ENCODE peak calls at places on chromosomes 2 and 18, in six cellular contexts. V is adrenal gland, L is lower lobe of right lung, A is right cardiac atrium, Q is bronchial epithelial cell, H is MM.1S. X is an unnamed sample.

GRCh38 chr2:6863792-6864191 is 1.9 kb downstream of the CMPK2 start:
- DNase-seq in V (no peak), L (no peak), A (peak; percentile 62), Q (no peak), H (no peak), X (no peak)

GRCh38 chr2:118763797-118764196 is 83.7 kb downstream of the EN1 start:
- DNase-seq in V (no peak), L (no peak), A (no peak), Q (peak; percentile 13), H (no peak), X (peak; percentile 80)

GRCh38 chr2:199659207-199659606 is 191.8 kb downstream of the FTCDNL1 start:
- DNase-seq in V (peak; percentile 28), L (peak; percentile 50), A (peak; percentile 74), Q (no peak), H (no peak), X (peak; percentile 84)

GRCh38 chr2:108594982-108595464 is 60.8 kb downstream of the LIMS1 start:
- DNase-seq in V (no peak), L (no peak), A (no peak), Q (peak; percentile 95), H (peak; percentile 85), X (no peak)

GRCh38 chr2:33378551-33379220 is 97.8 kb upstream of the RASGRP3 start:
- DNase-seq in V (no peak), L (no peak), A (no peak), Q (no peak), H (no peak), X (no peak)

GRCh38 chr2:9941196-9941995 is 10.1 kb upstream of the GRHL1 start:
- DNase-seq in V (no peak), L (no peak), A (no peak), Q (peak; percentile 79), H (no peak), X (no peak)

GRCh38 chr2:142037051-142037450 is 93.8 kb downstream of the LRP1B start:
- DNase-seq in V (no peak), L (no peak), A (no peak), Q (peak; percentile 8), H (no peak), X (no peak)

GRCh38 chr2:79824086-79824786 is 311.4 kb downstream of the CTNNA2 start:
- DNase-seq in V (no peak), L (no peak), A (no peak), Q (no peak), H (no peak), X (no peak)

GRCh38 chr2:20182241-20182931 is 42.5 kb downstream of the SDC1 start:
- DNase-seq in V (peak; percentile 83), L (peak; percentile 93), A (peak; percentile 68), Q (peak; percentile 96), H (no peak), X (peak; percentile 21)

GRCh38 chr2:129273266-129274037 is 706.0 kb upstream of the RAB6C start:
- DNase-seq in V (no peak), L (no peak), A (no peak), Q (no peak), H (no peak), X (no peak)

GRCh38 chr18:77608807-77609206 is 359.2 kb downstream of the GALR1 start:
- DNase-seq in V (no peak), L (no peak), A (no peak), Q (no peak), H (no peak), X (peak; percentile 61)

GRCh38 chr2:44100351-44100750 is 68.3 kb upstream of the PPM1B start:
- DNase-seq in V (peak; percentile 91), L (peak; percentile 58), A (peak; percentile 78), Q (peak; percentile 7), H (peak; percentile 65), X (no peak)

GRCh38 chr2:68936462-68936861 is 16.2 kb downstream of the GKN2 start:
- DNase-seq in V (no peak), L (no peak), A (no peak), Q (peak; percentile 95), H (no peak), X (no peak)

GRCh38 chr2:212843409-212844199 is 305.0 kb upstream of the ERBB4 start:
- DNase-seq in V (no peak), L (no peak), A (no peak), Q (peak; percentile 92), H (no peak), X (no peak)

GRCh38 chr2:204794624-204795023 is 249.3 kb downstream of the PARD3B start:
- DNase-seq in V (no peak), L (no peak), A (no peak), Q (no peak), H (no peak), X (no peak)

GRCh38 chr2:176508984-176509383 is 239.7 kb downstream of the MTX2 start:
- DNase-seq in V (no peak), L (no peak), A (no peak), Q (no peak), H (no peak), X (no peak)
- H3K4me3 ChIP-seq in V (no peak overlapping the region), L (no peak overlapping the region), A (no peak overlapping the region), Q (no peak overlapping the region), H (no peak overlapping the region), X (no peak overlapping the region)

DNA sequence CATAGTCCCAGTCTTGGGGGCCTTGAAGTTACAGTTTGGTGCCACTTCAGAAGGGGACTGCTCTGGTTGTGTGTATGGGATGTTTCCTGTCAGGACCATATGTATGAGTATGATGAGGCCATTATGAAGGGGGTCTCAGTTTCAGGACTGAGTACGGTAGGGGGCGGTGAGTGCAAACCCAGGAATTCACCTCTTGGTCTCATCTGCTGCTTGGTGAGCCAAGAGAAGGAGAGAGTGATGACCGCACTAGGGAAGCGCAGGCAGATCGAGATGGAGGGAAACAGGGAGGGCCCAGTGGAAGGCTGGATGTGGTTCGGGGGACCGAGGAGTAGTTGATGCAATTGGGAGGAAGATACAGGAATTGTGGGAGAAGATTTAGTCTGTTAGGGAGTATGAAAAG is 28.5 kb downstream of the DCDC2C start:
- DNase-seq in V (no peak), L (no peak), A (no peak), Q (no peak), H (no peak), X (no peak)
- H3K27me3 ChIP-seq in V (no peaks in the 10 kb centered on the region), L (no peaks in the 10 kb centered on the region), A (no peaks in the 10 kb centered on the region), Q (no peaks in the 10 kb centered on the region), H (no peaks in the 10 kb centered on the region), X (no peaks in the 10 kb centered on the region)

GRCh38 chr2:207473866-207474251 is 55.9 kb upstream of the CREB1 start:
- DNase-seq in V (no peak), L (no peak), A (no peak), Q (no peak), H (no peak), X (no peak)
- H3K4me3 ChIP-seq in V (no peak overlapping the region), L (no peak overlapping the region), A (no peak overlapping the region), Q (no peak overlapping the region), H (no peak overlapping the region), X (no peak overlapping the region)

GRCh38 chr2:28389399-28390240 is 3.0 kb upstream of the FOSL2 start:
- DNase-seq in V (no peak), L (no peak), A (no peak), Q (peak; percentile 24), H (no peak), X (peak; percentile 61)
- H3K27me3 ChIP-seq in V (no peaks in the 10 kb centered on the region), L (no peaks in the 10 kb centered on the region), A (no peaks in the 10 kb centered on the region), Q (no peaks in the 10 kb centered on the region), H (no peaks in the 10 kb centered on the region), X (peaks cover 37% of the 10 kb centered on the region)

DNA sequence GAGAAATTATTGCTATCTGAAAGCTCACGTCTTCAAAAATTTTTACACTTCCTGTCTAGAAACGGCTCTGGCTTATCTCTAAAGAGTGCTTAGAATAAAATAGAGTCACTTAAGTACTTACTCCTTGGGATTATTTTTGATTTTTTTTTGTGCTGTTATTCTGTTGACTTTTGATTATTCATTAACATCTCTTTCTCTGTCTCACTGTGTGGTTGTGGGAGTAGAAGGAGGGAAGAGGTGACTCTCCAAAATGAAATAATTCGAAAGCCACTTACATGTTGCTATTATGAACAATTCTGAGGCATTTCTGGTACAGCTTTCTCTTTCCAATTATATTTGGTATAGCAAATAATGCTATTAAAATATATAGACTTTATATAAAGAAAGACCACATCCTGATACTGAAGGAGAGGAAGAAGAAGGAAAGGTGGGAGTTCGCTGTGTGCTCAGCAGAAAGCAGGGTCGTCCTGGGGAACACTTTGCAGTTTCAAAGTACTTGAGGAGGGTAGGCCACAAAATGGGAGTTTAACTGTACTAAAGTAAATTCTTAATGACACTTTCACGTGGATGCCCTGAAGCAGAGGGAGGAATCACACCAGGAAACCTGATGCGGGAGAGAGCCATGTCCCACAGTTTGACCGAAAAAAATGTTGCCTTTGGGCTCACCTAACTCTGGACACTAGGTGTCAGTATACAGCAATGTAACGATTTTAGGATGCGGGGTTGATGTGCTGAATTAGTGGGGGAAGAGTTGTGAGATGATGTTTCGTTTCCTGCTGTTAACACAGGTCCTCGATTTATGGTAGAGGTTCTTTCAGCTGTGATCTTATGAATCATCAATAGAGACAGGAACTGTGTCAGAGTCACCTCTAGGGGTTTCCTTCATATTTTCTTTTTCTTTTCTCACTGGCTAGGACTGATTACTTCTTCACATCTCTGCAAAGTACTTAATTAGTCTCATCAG is 9.8 kb upstream of the MMADHC start:
- DNase-seq in V (peak; percentile 61), L (no peak), A (no peak), Q (peak; percentile 85), H (peak; percentile 81), X (peak; percentile 26)
- H3K4me3 ChIP-seq in V (no peak overlapping the region), L (no peak overlapping the region), A (peak overlapping the region; percentile 26), Q (no peak overlapping the region), H (peak overlapping the region; percentile 3), X (no peak overlapping the region)

DNA sequence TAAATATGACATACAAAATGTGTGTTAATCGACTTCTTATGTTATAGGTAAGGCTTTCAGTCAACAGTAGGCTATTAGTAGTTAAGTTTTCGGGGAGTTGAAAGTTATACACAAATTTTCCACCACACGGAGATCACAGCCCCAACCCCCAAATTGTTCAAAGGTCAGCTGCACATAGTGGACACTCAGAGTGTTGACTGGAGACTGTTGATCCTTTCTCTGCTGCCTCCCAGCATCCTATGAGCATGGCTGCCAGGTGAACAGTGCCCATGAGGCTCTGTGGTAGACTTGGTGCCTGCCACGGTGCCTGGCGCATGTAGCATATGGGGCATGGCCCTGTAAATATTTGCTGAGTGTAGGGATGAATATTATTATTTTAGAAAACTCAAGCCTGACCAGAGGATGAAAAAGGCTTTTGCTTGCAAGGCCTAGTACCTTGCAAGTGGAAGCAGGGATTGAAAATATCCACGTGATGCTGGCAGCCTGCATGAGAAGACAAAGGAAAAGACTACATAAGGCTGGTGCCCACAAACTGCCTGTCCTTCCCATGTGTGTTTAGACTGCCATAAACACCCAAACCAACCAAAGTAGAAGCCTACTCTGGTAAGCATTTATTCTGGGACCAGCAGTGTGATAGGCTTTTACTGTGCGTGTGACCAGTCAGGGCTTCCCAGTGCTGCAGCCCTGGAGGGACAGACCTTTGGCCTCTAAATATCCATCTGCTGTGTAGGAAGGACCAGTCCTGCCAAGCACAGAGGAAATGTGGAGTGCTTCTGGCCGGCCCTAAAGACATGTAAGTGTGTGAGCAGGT is 226.1 kb downstream of the LDLRAD4 start:
- DNase-seq in V (no peak), L (no peak), A (no peak), Q (no peak), H (no peak), X (no peak)
- H3K27me3 ChIP-seq in V (no peaks in the 10 kb centered on the region), L (no peaks in the 10 kb centered on the region), A (no peaks in the 10 kb centered on the region), Q (no peaks in the 10 kb centered on the region), H (no peaks in the 10 kb centered on the region), X (no peaks in the 10 kb centered on the region)

GRCh38 chr2:172394008-172394407 is 33.4 kb upstream of the ITGA6 start:
- DNase-seq in V (no peak), L (no peak), A (no peak), Q (no peak), H (no peak), X (no peak)
- H3K4me3 ChIP-seq in V (no peak overlapping the region), L (no peak overlapping the region), A (no peak overlapping the region), Q (no peak overlapping the region), H (no peak overlapping the region), X (no peak overlapping the region)